ENCODE peak calls at places on chromosome 10, in four cellular contexts. I is colonic mucosa, X is GM12878, S is tibial nerve. U is an unnamed sample.

GRCh38 chr10:73906524-73907447 is 4.1 kb upstream of the PLAU start:
- DNase-seq in S (peak; percentile 68), X (no peak), I (peak; percentile 40), U (peak; percentile 92)

GRCh38 chr10:33163941-33164824 is 170.3 kb downstream of the NRP1 start:
- DNase-seq in X (no peak), I (no peak), S (no peak), U (no peak)

GRCh38 chr10:118488710-118489497 is 106.5 kb downstream of the PRLHR start:
- DNase-seq in I (no peak), X (peak; percentile 16), S (no peak), U (no peak)

GRCh38 chr10:74585231-74586087 is 240.9 kb upstream of the KAT6B start:
- DNase-seq in S (no peak), I (no peak), X (peak; percentile 96), U (peak; percentile 60)

GRCh38 chr10:95469676-95470075 is 91.5 kb downstream of the SORBS1 start:
- DNase-seq in I (no peak), X (no peak), S (no peak), U (no peak)

GRCh38 chr10:70034252-70034651 is 18.4 kb upstream of the MACROH2A2 start:
- DNase-seq in S (no peak), I (no peak), X (no peak), U (no peak)

GRCh38 chr10:5678397-5678983 is 6.1 kb upstream of the TASOR2 start:
- DNase-seq in I (no peak), X (no peak), S (no peak), U (no peak)

GRCh38 chr10:130353928-130354327 is 217.7 kb downstream of the GLRX3 start:
- DNase-seq in I (no peak), X (no peak), S (no peak), U (no peak)

GRCh38 chr10:120262857-120263547 is 194.0 kb upstream of the PLPP4 start:
- DNase-seq in X (peak; percentile 16), S (no peak), I (no peak), U (no peak)

GRCh38 chr10:8331896-8332729 is 277.6 kb downstream of the GATA3 start:
- DNase-seq in X (no peak), S (no peak), I (peak; percentile 24), U (peak; percentile 10)

GRCh38 chr10:84342584-84342983 is 14.2 kb downstream of the CCSER2 start:
- DNase-seq in X (no peak), I (no peak), S (no peak), U (no peak)

GRCh38 chr10:79393221-79393923 is 46.1 kb downstream of the PPIF start:
- DNase-seq in X (no peak), S (no peak), I (no peak), U (no peak)

GRCh38 chr10:47458466-47459154 is 25.3 kb downstream of the ANXA8 start:
- DNase-seq in S (no peak), I (no peak), X (no peak), U (no peak)

GRCh38 chr10:47048533-47048905 is 137.3 kb downstream of the PTPN20 start:
- DNase-seq in I (no peak), S (no peak), X (no peak), U (no peak)

GRCh38 chr10:113347508-113347907 is 205.3 kb upstream of the HABP2 start:
- DNase-seq in S (no peak), X (no peak), I (no peak), U (peak; percentile 82)

GRCh38 chr10:101564490-101564991 is 23.5 kb downstream of the POLL start:
- DNase-seq in S (no peak), I (peak; percentile 3), X (no peak), U (peak; percentile 50)

GRCh38 chr10:80173441-80173840 is 31.9 kb downstream of the ANXA11 start:
- DNase-seq in X (no peak), I (no peak), S (no peak), U (no peak)

GRCh38 chr10:33136271-33136670 is 178.2 kb upstream of the ITGB1 start:
- DNase-seq in I (no peak), X (peak; percentile 32), S (no peak), U (no peak)

GRCh38 chr10:30115391-30116253 is 56.2 kb upstream of the JCAD start:
- DNase-seq in I (no peak), S (no peak), X (no peak), U (no peak)
- H3K4me3 ChIP-seq in I (no peak overlapping the region), S (no peak overlapping the region), X (no peak overlapping the region), U (peak overlapping the region; percentile 7)

GRCh38 chr10:43437141-43437860 is 390 bp downstream of the ZNF487 start:
- DNase-seq in X (no peak), I (no peak), S (no peak), U (no peak)

GRCh38 chr10:43440782-43441134 is 3.8 kb downstream of the ZNF487 start:
- DNase-seq in S (no peak), X (no peak), I (no peak), U (no peak)

DNA sequence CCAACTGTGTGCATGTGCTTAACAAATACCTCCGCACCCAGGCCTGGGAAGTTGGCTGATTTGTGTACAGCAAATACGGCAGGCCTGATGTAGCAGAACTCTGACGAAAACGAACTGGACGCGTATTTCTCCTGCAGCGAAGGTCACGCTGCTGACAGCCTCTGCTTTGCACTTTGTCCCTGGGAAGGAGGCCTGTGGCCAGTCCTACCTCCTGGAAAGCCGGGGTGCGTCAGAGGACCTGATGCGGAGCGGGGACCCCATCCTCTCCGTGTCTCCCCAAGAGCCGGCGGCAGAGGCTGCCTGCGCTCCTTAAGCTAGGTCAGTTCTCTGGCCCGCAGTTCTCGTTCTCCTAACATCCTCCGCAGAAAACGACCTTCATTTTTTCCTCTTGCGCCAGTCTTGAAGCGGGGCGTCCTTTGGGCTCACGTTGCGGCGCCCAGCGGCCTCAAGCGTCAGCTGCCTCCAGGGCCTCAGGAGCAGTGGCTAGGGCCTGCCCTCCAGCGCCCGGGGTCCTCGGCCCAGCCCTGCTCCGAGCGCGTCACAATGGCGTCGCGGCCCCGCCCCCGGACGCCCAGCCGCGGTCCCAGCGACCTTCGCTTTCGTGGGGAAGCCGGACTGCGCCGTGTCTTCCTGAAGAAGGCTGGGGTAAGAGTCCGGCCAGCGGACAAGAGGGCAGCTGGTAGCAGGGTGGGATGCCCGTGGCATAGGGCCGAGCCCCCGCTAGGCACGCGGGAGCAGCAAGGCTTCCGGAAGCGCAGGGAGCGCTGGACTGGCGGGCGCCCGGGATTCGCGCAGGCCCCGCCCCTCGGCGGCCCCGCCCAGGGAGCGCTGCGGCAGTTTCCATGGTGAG is at the start of gene ZNF487:
- DNase-seq in X (no peak), I (peak; percentile 92), S (peak; percentile 73), U (peak; percentile 76)
- TF ChIP-seq CTCF in X (peak; percentile 58), I (no peak), S (peak; percentile 35), U (peak; percentile 12)

GRCh38 chr10:62814901-62815372 is 1.2 kb downstream of the EGR2 start:
- DNase-seq in I (no peak), X (no peak), S (no peak), U (no peak)
- H3K4me3 ChIP-seq in I (peak overlapping the region; percentile 81), X (peak overlapping the region; percentile 71), S (peak overlapping the region; percentile 81), U (peak overlapping the region; percentile 88)

DNA sequence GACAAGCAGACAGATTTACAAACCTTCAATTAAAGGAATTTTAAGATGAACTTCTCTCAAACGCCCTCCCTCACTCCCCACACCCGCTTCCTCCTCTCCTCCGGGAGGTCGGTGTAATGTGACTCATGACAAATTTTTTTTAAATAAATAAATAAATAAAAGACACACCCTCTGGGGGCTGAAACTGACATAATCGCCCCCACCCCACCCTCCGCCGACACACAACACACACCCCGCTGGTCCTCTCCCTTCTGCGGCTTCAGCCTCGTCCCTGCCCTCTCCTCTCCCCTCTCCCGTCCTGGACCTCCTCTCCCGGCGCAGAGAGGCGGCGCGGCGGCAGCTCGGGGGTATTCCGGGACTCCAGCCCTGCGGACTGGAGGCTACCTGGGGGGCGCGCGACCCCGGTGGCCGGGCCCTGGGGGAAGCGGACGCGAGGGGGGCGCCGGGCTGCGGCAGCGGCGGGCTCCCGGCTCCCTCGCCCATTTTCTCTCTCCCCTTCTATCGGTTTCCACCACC is 674 bp downstream of the ABI1 start:
- DNase-seq in I (peak; percentile 66), X (no peak), S (peak; percentile 42), U (peak; percentile 30)
- TF ChIP-seq CTCF in I (no peak), X (no peak), S (no peak), U (no peak)

GRCh38 chr10:103855424-103855823 is at the start of gene SH3PXD2A:
- DNase-seq in S (no peak), I (no peak), X (no peak), U (no peak)

GRCh38 chr10:103854265-103854686 is 1.1 kb downstream of the SH3PXD2A start:
- DNase-seq in S (no peak), I (no peak), X (no peak), U (no peak)

GRCh38 chr10:103854687-103855423 is 521 bp downstream of the SH3PXD2A start:
- DNase-seq in X (no peak), I (peak; percentile 67), S (no peak), U (no peak)

GRCh38 chr10:103856497-103857175 is 1.3 kb upstream of the SH3PXD2A start:
- DNase-seq in I (no peak), S (no peak), X (no peak), U (no peak)

DNA sequence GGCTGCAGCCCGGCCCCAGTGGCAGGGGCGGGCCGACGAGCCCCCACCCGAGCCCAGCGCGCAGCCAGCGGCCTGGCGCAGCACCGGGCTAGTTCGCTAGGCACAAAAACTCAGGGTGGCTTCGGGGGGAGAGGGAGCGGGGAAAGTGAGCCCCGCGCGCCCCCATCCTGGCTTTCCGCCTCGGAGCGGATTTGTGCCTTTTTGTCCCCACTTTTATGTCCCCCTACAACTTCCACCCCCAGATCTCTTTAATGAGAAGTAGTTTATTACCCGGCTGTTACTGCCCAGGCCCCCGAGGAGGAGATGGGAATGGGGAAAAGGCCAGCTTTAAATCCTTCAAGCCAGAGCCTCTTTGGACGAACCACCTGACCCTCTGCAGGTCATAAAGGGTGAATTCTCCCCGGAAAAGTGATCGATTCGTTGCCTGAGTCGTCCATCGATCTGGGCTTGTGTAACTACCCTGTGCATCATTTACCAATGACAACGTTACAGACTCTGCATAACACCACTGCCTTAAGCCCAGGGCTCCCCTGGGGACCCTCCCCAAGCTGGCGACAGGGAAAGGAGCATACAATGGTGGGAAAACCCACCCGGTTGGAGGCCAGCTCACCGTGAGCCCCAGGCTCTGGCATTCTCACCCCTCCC is 598 bp upstream of the SH3PXD2A start:
- DNase-seq in S (no peak), I (no peak), X (no peak), U (no peak)
- H3K4me3 ChIP-seq in S (peak overlapping the region; percentile 57), I (peak overlapping the region; percentile 79), X (no peak overlapping the region), U (peak overlapping the region; percentile 75)

DNA sequence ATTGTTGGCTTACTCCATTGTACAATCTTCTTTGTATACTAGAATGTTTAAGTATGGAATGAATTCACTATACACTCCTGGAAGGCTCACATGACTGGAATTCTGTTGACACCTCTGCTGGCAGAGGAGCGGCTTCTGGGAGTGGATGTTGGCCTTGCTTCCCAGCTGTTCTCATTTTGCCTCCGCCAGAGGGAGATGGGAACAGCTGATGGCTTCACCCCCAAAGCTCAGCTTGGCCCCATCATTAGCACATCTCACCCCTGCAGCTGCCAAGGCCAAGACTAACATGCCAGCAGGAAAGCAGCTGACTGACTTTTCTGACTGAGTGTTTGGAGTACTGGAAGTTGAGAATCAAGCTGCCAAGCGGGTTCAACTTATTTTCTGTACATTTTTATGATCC is 15.1 kb downstream of the ADAM12 start:
- DNase-seq in S (no peak), I (peak; percentile 52), X (no peak), U (no peak)
- TF ChIP-seq CTCF in S (no peak), I (no peak), X (no peak), U (no peak)

GRCh38 chr10:25934673-25935139 is 677 bp downstream of the MYO3A start:
- DNase-seq in S (no peak), X (no peak), I (peak; percentile 38), U (no peak)

GRCh38 chr10:25933653-25934608 is at the start of gene MYO3A:
- DNase-seq in S (no peak), I (no peak), X (no peak), U (no peak)
- H3K4me3 ChIP-seq in S (peak within 1 kb of the TSS; percentile 17), I (peak within 1 kb of the TSS; percentile 17), X (no peak within 1 kb of the TSS), U (peak within 1 kb of the TSS; percentile 58)